ENCODE peak calls at places on chromosomes 6 and 20, in six cellular contexts. D, M, T, Z, F and Q are unnamed samples. For H3K27me3, the result is how much of the 10 kb centered on the place peaks cover.

GRCh38 chr6:40894962-40895799 is 143.8 kb downstream of the UNC5CL start:
- DNase-seq in M (peak), T (peak), D (peak), Z (peak), F (no peak), Q (peak)

GRCh38 chr6:93040375-93040774 is 379.0 kb downstream of the EPHA7 start:
- DNase-seq in F (no peak), Z (no peak), M (no peak), D (no peak), T (no peak), Q (no peak)

GRCh38 chr6:52975580-52975979 is 19.5 kb downstream of the GSTA4 start:
- DNase-seq in D (no peak), M (no peak), Z (peak), T (no peak), F (no peak), Q (no peak)

GRCh38 chr6:16810411-16810810 is 49.2 kb upstream of the ATXN1 start:
- DNase-seq in F (no peak), T (no peak), D (no peak), M (no peak), Z (no peak), Q (no peak)

GRCh38 chr6:136087986-136088385 is 162.1 kb downstream of the MTFR2 start:
- DNase-seq in M (no peak), T (no peak), F (no peak), Z (peak), D (no peak), Q (no peak)

GRCh38 chr20:9279905-9280304 is 211.0 kb downstream of the PLCB4 start:
- DNase-seq in M (no peak), Z (peak), D (no peak), F (no peak), T (no peak), Q (no peak)

GRCh38 chr6:98566126-98566525 is 268.2 kb upstream of the POU3F2 start:
- DNase-seq in T (no peak), M (no peak), Z (no peak), F (no peak), D (no peak), Q (no peak)

GRCh38 chr6:80217799-80218198 is 111.3 kb downstream of the BCKDHB start:
- DNase-seq in D (no peak), M (no peak), Z (peak), T (no peak), F (no peak), Q (no peak)

GRCh38 chr6:11869656-11870340 is 91.2 kb upstream of the ADTRP start:
- DNase-seq in T (peak), M (no peak), Z (peak), D (peak), F (no peak), Q (peak)

GRCh38 chr6:1608222-1608975 is 1.3 kb upstream of the FOXC1 start:
- DNase-seq in D (no peak), Z (peak), F (no peak), M (no peak), T (no peak), Q (no peak)

GRCh38 chr6:10276106-10276505 is 138.8 kb downstream of the TFAP2A start:
- DNase-seq in T (no peak), D (no peak), F (no peak), Z (peak), M (no peak), Q (no peak)

GRCh38 chr6:88166901-88167624 is 916 bp upstream of the CNR1 start:
- DNase-seq in M (no peak), D (no peak), Z (no peak), F (peak), T (peak), Q (no peak)

GRCh38 chr20:31508517-31509244 is 5.6 kb upstream of the HM13 start:
- DNase-seq in D (no peak), F (no peak), T (no peak), M (no peak), Z (no peak), Q (no peak)

GRCh38 chr20:39553120-39553519 is 591.0 kb downstream of the DHX35 start:
- DNase-seq in Z (no peak), F (no peak), M (no peak), D (no peak), T (no peak), Q (no peak)

GRCh38 chr6:56009620-56010019 is 134.2 kb upstream of the BMP5 start:
- DNase-seq in D (no peak), Z (peak), F (no peak), M (no peak), T (no peak), Q (no peak)

GRCh38 chr6:34234667-34235604 is 1.7 kb upstream of the HMGA1 start:
- DNase-seq in F (peak), Z (no peak), D (no peak), M (no peak), T (peak), Q (no peak)

GRCh38 chr20:31966991-31967655 is 828 bp upstream of the XKR7 start:
- DNase-seq in Z (no peak), F (no peak), M (no peak), T (no peak), D (no peak), Q (no peak)

GRCh38 chr20:62368629-62369507 is 1.8 kb upstream of the LAMA5 start:
- DNase-seq in D (no peak), T (peak), M (no peak), F (no peak), Z (peak), Q (peak)

GRCh38 chr6:156963712-156964700 is 186.8 kb downstream of the ARID1B start:
- DNase-seq in F (no peak), D (no peak), Z (peak), T (no peak), M (no peak), Q (no peak)

GRCh38 chr6:111382476-111383294 is 100.3 kb downstream of the REV3L start:
- DNase-seq in F (no peak), M (no peak), T (no peak), D (peak), Z (no peak), Q (no peak)

GRCh38 chr6:139625998-139626975 is 251.8 kb upstream of the CITED2 start:
- DNase-seq in Z (peak), M (peak), F (no peak), T (no peak), D (no peak), Q (no peak)

GRCh38 chr6:154448448-154449096 is 61.9 kb downstream of the CNKSR3 start:
- DNase-seq in Z (peak), F (no peak), T (peak), D (no peak), M (no peak), Q (peak)

GRCh38 chr6:83781506-83781905 is 71.7 kb upstream of the RIPPLY2 start:
- DNase-seq in T (peak), Z (no peak), D (no peak), F (no peak), M (no peak), Q (no peak)

GRCh38 chr20:56842086-56842485 is 213.0 kb downstream of the TFAP2C start:
- DNase-seq in T (no peak), M (no peak), F (no peak), Z (no peak), D (no peak), Q (no peak)

GRCh38 chr20:46023148-46023484 is 5.9 kb upstream of the SLC12A5 start:
- DNase-seq in D (no peak), T (no peak), Z (no peak), F (no peak), M (no peak), Q (no peak)
- H3K27me3 ChIP-seq in D (half or more), T (half or more), Z (under half), F (under half), M (under half), Q (under half)

GRCh38 chr20:49461894-49462293 is 20.6 kb downstream of the KCNB1 start:
- DNase-seq in D (no peak), F (no peak), M (no peak), T (no peak), Z (no peak), Q (no peak)
- H3K27me3 ChIP-seq in D (under half), F (under half), M (under half), T (under half), Z (half or more), Q (under half)

GRCh38 chr20:46010491-46011405 is 2.0 kb downstream of the MMP9 start:
- DNase-seq in M (no peak), F (peak), Z (peak), T (no peak), D (no peak), Q (no peak)

GRCh38 chr20:46012926-46013825 is 4.5 kb downstream of the MMP9 start:
- DNase-seq in D (no peak), M (no peak), Z (no peak), T (no peak), F (peak), Q (no peak)

GRCh38 chr20:46009847-46010246 is 1.1 kb downstream of the MMP9 start:
- DNase-seq in Z (no peak), D (no peak), F (peak), M (no peak), T (no peak), Q (no peak)

GRCh38 chr20:46013826-46014516 is 5.3 kb downstream of the MMP9 start:
- DNase-seq in T (peak), Z (peak), M (peak), F (peak), D (no peak), Q (peak)

DNA sequence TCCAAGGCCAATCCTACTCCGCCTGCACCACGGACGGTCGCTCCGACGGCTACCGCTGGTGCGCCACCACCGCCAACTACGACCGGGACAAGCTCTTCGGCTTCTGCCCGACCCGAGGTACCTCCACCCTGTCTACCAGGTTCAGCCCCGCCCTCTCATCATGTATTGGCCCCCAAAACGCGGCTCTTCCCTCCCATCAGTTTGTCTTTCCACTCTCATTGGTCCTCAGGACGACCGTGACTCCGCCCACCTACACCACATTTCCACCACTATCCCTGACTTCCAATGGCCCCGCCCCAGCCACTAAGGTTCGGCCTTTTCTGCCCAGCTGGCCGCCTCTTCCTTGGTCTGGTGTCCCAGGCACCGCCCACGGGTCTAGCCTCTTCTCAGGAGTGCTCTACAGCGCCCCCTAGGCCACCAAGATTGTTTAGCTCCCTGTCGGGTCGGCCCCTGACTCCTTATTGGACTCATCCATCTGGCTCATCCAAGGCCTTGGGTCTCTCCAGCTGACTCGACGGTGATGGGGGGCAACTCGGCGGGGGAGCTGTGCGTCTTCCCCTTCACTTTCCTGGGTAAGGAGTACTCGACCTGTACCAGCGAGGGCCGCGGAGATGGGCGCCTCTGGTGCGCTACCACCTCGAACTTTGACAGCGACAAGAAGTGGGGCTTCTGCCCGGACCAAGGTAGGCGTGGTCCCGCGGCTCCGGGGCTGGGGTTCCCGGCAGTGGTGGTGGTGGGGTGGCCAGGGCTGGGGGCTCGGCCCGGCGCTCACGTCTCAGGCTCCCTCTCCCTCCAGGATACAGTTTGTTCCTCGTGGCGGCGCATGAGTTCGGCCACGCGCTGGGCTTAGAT is 3.1 kb downstream of the MMP9 start:
- DNase-seq in Z (peak), D (peak), F (peak), M (no peak), T (no peak), Q (peak)
- H3K27me3 ChIP-seq in Z (under half), D (half or more), F (under half), M (under half), T (under half), Q (under half)

GRCh38 chr20:665276-665675 is 10.3 kb downstream of the SCRT2 start:
- DNase-seq in F (peak), T (no peak), M (no peak), Z (no peak), D (no peak), Q (no peak)
- H3K27me3 ChIP-seq in F (under half), T (under half), M (under half), Z (under half), D (half or more), Q (under half)

GRCh38 chr6:117266948-117267347 is 1.6 kb downstream of the VGLL2 start:
- DNase-seq in F (no peak), D (no peak), M (no peak), T (no peak), Z (no peak), Q (no peak)

GRCh38 chr6:117263353-117263927 is 1.9 kb upstream of the VGLL2 start:
- DNase-seq in D (no peak), M (no peak), Z (no peak), T (no peak), F (no peak), Q (no peak)

GRCh38 chr6:117265425-117266266 is at the start of gene VGLL2:
- DNase-seq in D (peak), T (peak), F (peak), Z (peak), M (no peak), Q (peak)

GRCh38 chr6:117266267-117266797 is 974 bp downstream of the VGLL2 start:
- DNase-seq in Z (peak), D (no peak), F (no peak), T (no peak), M (no peak), Q (no peak)

GRCh38 chr6:117264487-117265424 is 602 bp upstream of the VGLL2 start:
- DNase-seq in F (peak), M (no peak), T (no peak), Z (peak), D (no peak), Q (no peak)
- H3K27me3 ChIP-seq in F (half or more), M (under half), T (half or more), Z (half or more), D (half or more), Q (under half)

DNA sequence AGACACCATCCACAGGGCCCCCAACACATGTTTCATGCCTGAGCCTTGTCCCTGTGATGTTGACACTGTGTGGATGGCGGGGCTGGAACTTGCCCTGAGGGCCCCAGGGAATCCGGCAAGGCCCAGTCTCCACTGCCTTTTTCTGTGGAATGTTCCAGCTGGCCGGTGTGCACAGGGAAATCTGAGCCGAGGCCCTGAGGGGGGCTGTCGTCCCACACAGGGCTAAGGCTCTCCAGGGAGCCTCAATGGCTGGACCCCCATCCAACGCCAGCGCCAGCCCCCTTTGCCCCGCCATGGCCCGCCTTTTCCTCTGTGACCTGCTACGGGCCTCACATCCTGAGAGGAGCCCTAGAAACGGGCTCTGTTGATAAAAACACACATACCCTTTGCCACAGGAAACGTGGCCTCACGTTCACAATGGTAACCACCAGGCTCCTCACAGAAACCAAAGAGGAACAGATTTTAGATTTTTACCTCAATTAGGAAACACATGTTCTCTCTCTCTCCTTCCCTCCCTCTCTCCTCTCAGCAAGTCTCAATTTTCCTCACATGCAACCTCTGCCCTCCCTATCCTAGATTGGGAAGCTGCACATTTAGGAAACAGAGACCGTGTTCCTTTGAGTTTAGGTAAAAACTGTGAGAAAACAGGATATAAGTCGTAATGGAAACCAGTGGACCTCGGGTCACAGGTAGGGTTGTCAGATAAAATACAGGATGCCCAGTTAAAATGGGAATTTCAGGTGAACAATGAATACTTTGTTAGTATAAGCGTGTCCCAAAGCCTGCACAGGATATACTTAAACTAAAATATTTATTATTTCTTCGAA is 13.7 kb upstream of the ZNF831 start:
- DNase-seq in M (no peak), T (no peak), D (peak), Z (no peak), F (peak), Q (peak)
- H3K27me3 ChIP-seq in M (under half), T (under half), D (under half), Z (under half), F (under half), Q (under half)

DNA sequence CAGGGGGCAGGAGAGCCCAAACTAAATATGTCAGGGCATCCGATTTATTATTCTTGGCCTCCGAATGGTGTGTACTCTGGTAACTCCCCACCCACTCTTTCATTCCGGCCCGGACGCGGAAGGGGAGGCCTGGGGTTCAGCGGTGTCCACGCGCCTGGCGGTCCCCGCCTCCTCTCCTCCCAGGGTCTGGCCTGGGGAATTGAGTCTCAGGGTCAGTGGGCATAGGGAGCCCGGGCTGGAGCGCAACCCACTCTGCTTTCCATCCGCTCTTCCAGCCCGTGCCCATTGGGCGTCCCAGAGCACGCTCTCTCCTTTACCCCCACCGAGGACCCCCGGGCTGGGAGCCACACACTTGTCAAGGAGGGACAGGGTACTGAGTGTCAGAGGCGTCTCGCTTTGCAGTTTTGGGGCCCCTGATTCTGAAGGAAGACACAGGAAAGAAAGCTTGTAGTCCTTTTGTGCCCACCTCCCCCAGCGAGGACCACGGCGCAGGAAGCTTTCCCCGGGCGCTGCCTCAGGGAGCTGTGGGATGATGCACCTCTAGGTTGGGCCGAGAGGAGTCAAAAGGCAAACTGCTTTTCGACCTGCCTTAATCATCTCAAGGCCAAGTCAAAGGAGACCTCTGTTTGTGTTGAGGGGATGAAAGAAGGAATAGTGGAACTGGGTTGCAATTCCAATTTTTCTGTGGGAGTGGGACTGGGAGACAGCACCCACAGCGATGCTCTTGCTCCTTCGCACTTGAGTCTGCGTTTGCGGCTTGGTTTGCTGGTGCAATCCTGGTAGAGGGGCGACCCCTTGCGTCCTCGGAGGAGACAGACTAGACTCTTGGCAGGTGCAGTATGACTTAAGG is 2.5 kb downstream of the RSPO3 start:
- DNase-seq in Z (peak), D (peak), F (peak), M (peak), T (peak), Q (peak)
- H3K27me3 ChIP-seq in Z (under half), D (half or more), F (under half), M (under half), T (under half), Q (under half)

DNA sequence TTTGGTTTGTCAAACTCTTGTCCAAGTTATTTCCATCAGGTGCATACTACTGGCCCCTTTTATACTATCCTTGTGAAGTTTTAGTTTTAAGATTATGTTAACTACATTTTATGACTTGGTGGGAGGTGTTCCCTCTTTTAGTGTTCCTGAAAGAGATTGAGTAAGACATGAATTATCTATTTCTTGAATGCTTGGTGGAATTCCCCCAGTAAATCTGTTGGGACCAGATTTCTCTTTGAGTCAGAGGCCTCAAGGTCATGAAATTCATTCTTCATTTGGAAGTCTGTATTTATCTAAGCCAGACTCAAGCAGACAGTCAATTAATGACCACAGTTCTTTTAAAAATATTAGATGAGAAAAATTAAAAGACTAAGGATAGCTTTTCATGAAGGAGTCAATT is 81.3 kb downstream of the MOXD1 start:
- DNase-seq in F (no peak), D (no peak), Z (peak), M (no peak), T (no peak), Q (no peak)
- H3K27me3 ChIP-seq in F (under half), D (under half), Z (under half), M (under half), T (under half), Q (under half)

GRCh38 chr6:3227363-3228045 is at the start of gene TUBB2B:
- DNase-seq in M (no peak), Z (peak), F (no peak), D (peak), T (peak), Q (no peak)
- H3K27me3 ChIP-seq in M (under half), Z (under half), F (half or more), D (half or more), T (half or more), Q (under half)